ENCODE peak calls at places on chromosomes 7 and 10, in five cellular contexts. O, M, B, R and X are unnamed samples.
A peak's percentile ranks its signal among the peaks of the same experiment; 100 is the strongest.

GRCh38 chr7:69598081-69598486 is at the start of gene AUTS2:
- DNase-seq in O (peak; percentile 84), M (peak; percentile 68), B (peak; percentile 32), R (peak; percentile 94), X (peak; percentile 92)

GRCh38 chr7:148700693-148701092 is 2.0 kb downstream of the CUL1 start:
- DNase-seq in O (no peak), M (peak; percentile 58), B (no peak), R (peak; percentile 65), X (peak; percentile 52)

GRCh38 chr7:77413861-77414424 is 2.2 kb downstream of the GSAP start:
- DNase-seq in O (no peak), M (no peak), B (no peak), R (no peak), X (no peak)

GRCh38 chr10:119737827-119738226 is 12.0 kb downstream of the INPP5F start:
- DNase-seq in O (no peak), M (no peak), B (peak; percentile 84), R (no peak), X (no peak)

GRCh38 chr10:131821378-131822012 is 79.3 kb upstream of the PPP2R2D start:
- DNase-seq in O (no peak), M (no peak), B (no peak), R (no peak), X (no peak)

GRCh38 chr10:11765141-11765540 is 23.0 kb downstream of the ECHDC3 start:
- DNase-seq in O (no peak), M (no peak), B (no peak), R (no peak), X (no peak)

GRCh38 chr10:109889867-109890266 is 33.4 kb downstream of the XPNPEP1 start:
- DNase-seq in O (no peak), M (no peak), B (peak; percentile 73), R (no peak), X (no peak)

GRCh38 chr10:128465697-128466096 is 339.5 kb upstream of the MKI67 start:
- DNase-seq in O (no peak), M (no peak), B (no peak), R (no peak), X (no peak)

GRCh38 chr10:28875535-28876208 is 198.4 kb downstream of the BAMBI start:
- DNase-seq in O (peak; percentile 21), M (no peak), B (peak; percentile 25), R (no peak), X (peak; percentile 19)

GRCh38 chr10:5816170-5816569 is 2.9 kb upstream of the GDI2 start:
- DNase-seq in O (no peak), M (peak; percentile 16), B (no peak), R (peak; percentile 73), X (no peak)

DNA sequence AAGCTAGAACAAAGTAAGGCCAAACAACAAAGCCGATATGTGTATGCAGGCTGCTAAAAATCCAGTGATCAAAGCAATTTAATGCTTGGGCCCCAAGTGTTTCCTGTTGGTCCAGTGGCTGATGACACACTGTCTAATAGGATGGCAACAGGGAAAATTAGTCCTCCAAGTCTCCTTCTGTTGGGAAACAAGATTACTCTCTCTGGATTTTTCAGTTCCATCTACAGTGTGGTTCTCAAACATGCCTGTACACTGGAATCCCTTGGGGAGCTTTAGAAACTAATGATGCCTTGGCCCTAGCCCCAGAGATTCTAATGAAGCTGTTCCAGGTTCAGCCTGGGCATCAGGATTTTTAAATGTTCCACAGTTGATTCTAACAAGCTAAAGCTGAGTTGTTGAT is 198.7 kb downstream of the AHR start:
- DNase-seq in O (no peak), M (no peak), B (no peak), R (no peak), X (no peak)
- TF ChIP-seq CTCF in O (no peak), M (no peak), B (no peak), R (no peak), X (no peak)

DNA sequence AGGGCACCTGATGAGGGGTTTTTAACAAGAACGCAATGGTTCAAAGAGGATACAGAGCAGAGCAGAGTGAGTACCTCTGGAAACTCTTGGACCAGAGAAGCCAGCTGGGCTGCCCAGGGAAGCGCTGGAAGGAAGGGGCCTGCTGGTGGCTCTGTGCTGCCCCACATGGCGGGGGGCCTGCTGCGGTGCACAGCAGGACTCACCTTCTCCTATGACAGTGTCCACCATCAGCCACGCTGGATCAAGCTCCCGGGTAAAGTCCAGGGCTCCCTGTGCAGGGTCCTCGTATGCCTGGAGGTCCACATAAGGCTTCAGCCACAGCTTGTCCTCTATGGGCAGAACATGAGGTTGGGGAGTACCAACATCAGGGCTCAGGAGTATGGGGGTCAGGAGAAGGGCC is 12.5 kb downstream of the EPHA1 start:
- DNase-seq in O (no peak), M (no peak), B (no peak), R (no peak), X (no peak)
- TF ChIP-seq CTCF in O (no peak), M (no peak), B (no peak), R (no peak), X (no peak)

GRCh38 chr7:158395780-158396214 is 191.8 kb downstream of the PTPRN2 start:
- DNase-seq in O (peak; percentile 75), M (no peak), B (no peak), R (no peak), X (no peak)
- TF ChIP-seq CTCF in O (no peak), M (no peak), B (no peak), R (no peak), X (no peak)

GRCh38 chr7:71472962-71473361 is 341.0 kb downstream of the GALNT17 start:
- DNase-seq in O (no peak), M (no peak), B (no peak), R (no peak), X (no peak)
- TF ChIP-seq CTCF in O (no peak), M (no peak), B (no peak), R (no peak), X (no peak)

GRCh38 chr10:33136271-33136670 is 178.2 kb upstream of the ITGB1 start:
- DNase-seq in O (no peak), M (no peak), B (peak; percentile 84), R (no peak), X (no peak)
- TF ChIP-seq CTCF in O (no peak), M (no peak), B (no peak), R (no peak), X (no peak)

DNA sequence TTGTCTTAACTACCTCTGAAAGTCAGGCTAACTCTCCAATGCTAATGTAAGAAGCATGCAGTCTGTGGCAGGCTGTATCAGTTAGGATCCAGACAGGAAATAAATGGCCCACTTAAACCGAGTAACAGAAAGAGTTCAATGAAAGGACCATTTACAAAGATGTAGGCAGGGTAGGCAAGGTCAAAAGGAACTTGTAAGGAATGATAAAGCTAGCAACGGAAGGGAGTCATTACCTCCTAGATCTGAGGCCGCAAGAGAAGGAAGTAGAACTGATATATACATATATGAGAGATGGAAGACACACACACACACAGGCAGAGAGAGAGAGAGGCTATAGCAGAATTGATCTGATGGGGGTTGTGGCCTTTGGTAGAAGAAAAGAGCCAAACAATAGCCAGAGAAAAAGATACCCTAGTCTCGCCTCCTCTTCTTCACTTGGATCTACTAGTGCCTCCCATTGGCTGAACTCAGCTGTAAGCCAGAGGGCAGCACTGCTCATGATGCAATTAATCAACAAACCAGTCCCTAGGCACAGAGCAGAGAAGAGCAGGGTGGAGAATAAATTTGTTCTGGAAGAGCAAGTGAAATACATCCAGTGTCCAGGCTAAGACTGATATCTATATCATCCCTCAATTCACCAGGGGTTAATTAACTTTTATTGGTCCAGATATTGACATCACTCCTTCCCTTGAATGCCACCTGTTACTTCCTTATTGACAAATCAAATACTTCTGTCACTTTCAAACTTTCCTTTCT is 91.2 kb downstream of the LSMEM1 start:
- DNase-seq in O (no peak), M (no peak), B (no peak), R (peak; percentile 45), X (no peak)
- TF ChIP-seq CTCF in O (no peak), M (peak; percentile 76), B (peak; percentile 6), R (peak; percentile 70), X (no peak)